ENCODE peak calls at places on chromosomes 6 and 20, in four cellular contexts. One of them, this sample, is unnamed.

GRCh38 chr6:158505194-158505593 is 54.7 kb upstream of the TMEM181 start:
- DNase-seq in body of pancreas: no peak
- DNase-seq in HCT116: no peak
- DNase-seq in testis: no peak
- DNase-seq in this sample: no peak

GRCh38 chr20:3158968-3159431 is 665 bp downstream of the FASTKD5 start:
- DNase-seq in body of pancreas: no peak
- DNase-seq in HCT116: no peak
- DNase-seq in testis: no peak
- DNase-seq in this sample: no peak

GRCh38 chr6:158040804-158041347 is 59.2 kb downstream of the SYNJ2 start:
- DNase-seq in body of pancreas: no peak
- DNase-seq in HCT116: no peak
- DNase-seq in testis: no peak
- DNase-seq in this sample: peak

GRCh38 chr20:58228484-58229197 is at the start of gene ANKRD60:
- DNase-seq in body of pancreas: no peak
- DNase-seq in HCT116: no peak
- DNase-seq in testis: peak
- DNase-seq in this sample: peak

GRCh38 chr6:97405818-97406409 is 122.9 kb upstream of the MMS22L start:
- DNase-seq in body of pancreas: no peak
- DNase-seq in HCT116: no peak
- DNase-seq in testis: no peak
- DNase-seq in this sample: no peak

GRCh38 chr6:122730775-122731386 is 48.6 kb upstream of the FABP7 start:
- DNase-seq in body of pancreas: peak
- DNase-seq in HCT116: no peak
- DNase-seq in testis: no peak
- DNase-seq in this sample: no peak

GRCh38 chr6:129523814-129524213 is 186.2 kb downstream of the ARHGAP18 start:
- DNase-seq in body of pancreas: no peak
- DNase-seq in HCT116: no peak
- DNase-seq in testis: no peak
- DNase-seq in this sample: no peak

GRCh38 chr6:159068904-159069578 is 24.2 kb upstream of the TAGAP start:
- DNase-seq in body of pancreas: no peak
- DNase-seq in HCT116: no peak
- DNase-seq in testis: no peak
- DNase-seq in this sample: no peak

GRCh38 chr6:30752164-30752927 is 8.0 kb upstream of the IER3 start:
- DNase-seq in body of pancreas: peak
- DNase-seq in HCT116: peak
- DNase-seq in testis: peak
- DNase-seq in this sample: peak

DNA sequence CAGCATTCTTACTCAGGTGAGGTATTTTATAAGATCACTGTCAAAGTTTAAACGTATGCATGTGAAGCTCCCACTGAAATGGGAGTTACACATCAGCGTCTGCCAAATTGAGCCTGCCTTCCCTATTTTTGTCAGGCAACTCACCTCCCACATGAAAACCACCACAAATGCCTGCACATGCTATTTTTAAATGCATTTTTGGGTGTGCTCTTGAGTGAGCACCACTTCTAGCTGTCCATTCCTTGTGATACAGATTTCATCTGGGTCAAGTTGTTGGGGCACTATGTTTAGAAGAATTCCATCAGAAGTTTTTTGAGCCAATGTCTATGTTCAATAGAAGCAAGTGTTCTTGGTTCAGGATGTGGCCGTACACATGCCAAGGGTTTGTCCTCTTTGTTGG is 71.7 kb upstream of the RIPPLY2 start:
- DNase-seq in body of pancreas: no peak
- DNase-seq in HCT116: no peak
- DNase-seq in testis: no peak
- DNase-seq in this sample: no peak
- H3K27ac ChIP-seq in body of pancreas: no peak
- H3K27ac ChIP-seq in HCT116: no peak
- H3K27ac ChIP-seq in testis: no peak
- H3K27ac ChIP-seq in this sample: no peak

GRCh38 chr6:116101790-116102189 is 1.1 kb downstream of the NT5DC1 start:
- DNase-seq in body of pancreas: no peak
- DNase-seq in HCT116: no peak
- DNase-seq in testis: no peak
- DNase-seq in this sample: no peak

GRCh38 chr6:116099036-116099435 is 1.6 kb upstream of the NT5DC1 start:
- DNase-seq in body of pancreas: no peak
- DNase-seq in HCT116: no peak
- DNase-seq in testis: no peak
- DNase-seq in this sample: no peak

GRCh38 chr6:116101298-116101718 is 655 bp downstream of the NT5DC1 start:
- DNase-seq in body of pancreas: no peak
- DNase-seq in HCT116: no peak
- DNase-seq in testis: peak
- DNase-seq in this sample: no peak

GRCh38 chr6:116102856-116103255 is 2.2 kb downstream of the NT5DC1 start:
- DNase-seq in body of pancreas: no peak
- DNase-seq in HCT116: no peak
- DNase-seq in testis: no peak
- DNase-seq in this sample: no peak

GRCh38 chr6:116100419-116101297 is at the start of gene NT5DC1:
- DNase-seq in body of pancreas: peak
- DNase-seq in HCT116: peak
- DNase-seq in testis: peak
- DNase-seq in this sample: peak
- TF ChIP-seq POLR2A in body of pancreas: peak
- TF ChIP-seq POLR2A in HCT116: peak
- TF ChIP-seq POLR2A in testis: no peak
- TF ChIP-seq POLR2A in this sample: no peak

GRCh38 chr20:41047975-41048305 is 19.3 kb downstream of the TOP1 start:
- DNase-seq in body of pancreas: no peak
- DNase-seq in HCT116: no peak
- DNase-seq in testis: no peak
- DNase-seq in this sample: no peak

GRCh38 chr20:41049451-41049850 is 20.8 kb downstream of the TOP1 start:
- DNase-seq in body of pancreas: no peak
- DNase-seq in HCT116: no peak
- DNase-seq in testis: no peak
- DNase-seq in this sample: no peak

GRCh38 chr20:41050361-41051019 is 21.9 kb downstream of the TOP1 start:
- DNase-seq in body of pancreas: no peak
- DNase-seq in HCT116: no peak
- DNase-seq in testis: peak
- DNase-seq in this sample: no peak

GRCh38 chr20:41047279-41047974 is 18.8 kb downstream of the TOP1 start:
- DNase-seq in body of pancreas: no peak
- DNase-seq in HCT116: no peak
- DNase-seq in testis: no peak
- DNase-seq in this sample: no peak

DNA sequence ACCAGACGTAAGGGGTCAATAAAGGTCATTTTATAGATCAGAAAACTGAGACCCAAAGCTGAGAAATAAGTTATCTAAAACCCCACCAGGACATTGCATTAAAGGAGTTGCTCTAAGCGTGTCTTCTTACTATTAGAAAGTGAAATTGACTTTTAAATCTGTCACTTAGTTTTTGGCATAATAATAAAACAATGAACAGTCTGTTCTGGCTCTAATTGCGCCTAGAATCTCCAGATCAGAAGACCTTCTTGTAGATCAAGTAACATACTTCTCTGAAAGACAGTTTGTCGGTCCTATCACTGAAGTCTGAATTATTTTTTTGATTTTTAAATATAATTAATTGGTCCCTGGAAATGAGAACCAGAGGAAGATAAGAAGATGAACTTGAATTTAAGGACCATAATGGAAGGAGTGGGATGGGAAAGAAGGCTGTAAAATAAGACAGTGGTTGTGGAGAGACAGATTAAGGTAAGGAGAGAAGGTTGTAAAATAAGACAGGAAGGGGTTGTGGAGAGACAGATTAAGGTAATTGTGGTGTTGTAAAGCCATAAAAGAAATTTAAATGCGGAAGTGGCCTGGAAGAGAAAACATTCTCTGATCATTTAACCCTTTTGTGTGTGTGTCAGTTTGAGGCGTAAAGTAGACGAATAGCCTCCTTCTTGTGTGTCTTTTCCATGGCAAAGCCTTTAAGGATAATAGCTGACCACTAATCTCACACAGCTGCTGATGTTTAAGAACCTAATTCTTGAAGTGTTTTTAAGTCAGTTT is 20.0 kb downstream of the TOP1 start:
- DNase-seq in body of pancreas: no peak
- DNase-seq in HCT116: no peak
- DNase-seq in testis: no peak
- DNase-seq in this sample: no peak
- H3K4me3 ChIP-seq in body of pancreas: no peak
- H3K4me3 ChIP-seq in HCT116: no peak
- H3K4me3 ChIP-seq in testis: no peak
- H3K4me3 ChIP-seq in this sample: peak

GRCh38 chr6:124961468-124961783 is 811 bp upstream of the RNF217 start:
- DNase-seq in body of pancreas: no peak
- DNase-seq in HCT116: no peak
- DNase-seq in testis: no peak
- DNase-seq in this sample: no peak
- H3K27ac ChIP-seq in body of pancreas: peak
- H3K27ac ChIP-seq in HCT116: peak
- H3K27ac ChIP-seq in testis: peak
- H3K27ac ChIP-seq in this sample: peak

GRCh38 chr20:35741892-35742740 is at the start of gene RBM39:
- DNase-seq in body of pancreas: peak
- DNase-seq in HCT116: peak
- DNase-seq in testis: peak
- DNase-seq in this sample: peak
- TF ChIP-seq POLR2A in body of pancreas: peak
- TF ChIP-seq POLR2A in HCT116: peak
- TF ChIP-seq POLR2A in testis: peak
- TF ChIP-seq POLR2A in this sample: peak

GRCh38 chr6:2953098-2953497 is 18.3 kb downstream of the SERPINB6 start:
- DNase-seq in body of pancreas: no peak
- DNase-seq in HCT116: no peak
- DNase-seq in testis: no peak
- DNase-seq in this sample: no peak
- H3K4me3 ChIP-seq in body of pancreas: no peak
- H3K4me3 ChIP-seq in HCT116: no peak
- H3K4me3 ChIP-seq in testis: no peak
- H3K4me3 ChIP-seq in this sample: peak

GRCh38 chr6:3738381-3739131 is 13.0 kb downstream of the PXDC1 start:
- DNase-seq in body of pancreas: no peak
- DNase-seq in HCT116: no peak
- DNase-seq in testis: peak
- DNase-seq in this sample: no peak
- H3K27ac ChIP-seq in body of pancreas: no peak
- H3K27ac ChIP-seq in HCT116: no peak
- H3K27ac ChIP-seq in testis: no peak
- H3K27ac ChIP-seq in this sample: no peak

GRCh38 chr6:139291813-139292619 is at the start of gene TXLNB:
- DNase-seq in body of pancreas: peak
- DNase-seq in HCT116: peak
- DNase-seq in testis: peak
- DNase-seq in this sample: peak
- TF ChIP-seq POLR2A in body of pancreas: no peak
- TF ChIP-seq POLR2A in HCT116: no peak
- TF ChIP-seq POLR2A in testis: no peak
- TF ChIP-seq POLR2A in this sample: no peak

DNA sequence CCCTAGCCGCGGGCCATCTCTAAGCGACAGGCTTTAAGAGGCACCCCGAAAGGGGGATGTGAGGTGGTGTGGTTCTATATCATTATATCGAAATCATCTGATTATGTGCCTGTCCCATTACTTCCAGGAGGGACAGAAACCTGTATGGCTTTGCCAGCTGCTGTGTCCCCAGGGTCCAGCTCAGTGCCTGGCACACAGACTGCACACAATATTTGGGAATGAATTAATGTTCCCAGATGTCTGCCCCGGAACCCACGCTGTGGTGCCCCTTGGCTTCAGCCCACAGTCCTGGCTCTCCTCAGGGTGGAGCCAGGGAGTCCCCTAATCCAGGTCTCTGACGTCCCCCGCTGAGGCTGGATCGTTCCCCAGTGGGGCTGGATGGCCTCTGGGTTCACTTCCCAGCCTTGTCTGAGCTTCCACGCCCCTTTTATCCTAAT is 8.9 kb upstream of the AHCY start:
- DNase-seq in body of pancreas: no peak
- DNase-seq in HCT116: no peak
- DNase-seq in testis: no peak
- DNase-seq in this sample: no peak
- H3K4me3 ChIP-seq in body of pancreas: no peak
- H3K4me3 ChIP-seq in HCT116: peak
- H3K4me3 ChIP-seq in testis: peak
- H3K4me3 ChIP-seq in this sample: no peak